ENCODE peak calls at places on chromosomes 16 and 17, in five cellular contexts. One of them, this sample, is unnamed.

GRCh38 chr16:21194771-21195301 is 16.5 kb downstream of the ZP2 start:
- DNase-seq in HepG2: no peak
- DNase-seq in HCT116: no peak
- DNase-seq in HEK293T: no peak
- DNase-seq in K562: no peak
- DNase-seq in this sample: no peak

GRCh38 chr16:624522-625401 is 6.0 kb upstream of the WFIKKN1 start:
- DNase-seq in HepG2: no peak
- DNase-seq in HCT116: no peak
- DNase-seq in HEK293T: no peak
- DNase-seq in K562: no peak
- DNase-seq in this sample: no peak

GRCh38 chr17:56641894-56642293 is 48.4 kb downstream of the NOG start:
- DNase-seq in HepG2: no peak
- DNase-seq in HCT116: no peak
- DNase-seq in K562: no peak
- DNase-seq in HEK293T: no peak
- DNase-seq in this sample: no peak

GRCh38 chr17:80667462-80668277 is 123.0 kb downstream of the RPTOR start:
- DNase-seq in HCT116: no peak
- DNase-seq in K562: no peak
- DNase-seq in HepG2: peak
- DNase-seq in HEK293T: no peak
- DNase-seq in this sample: no peak

GRCh38 chr16:66874079-66874775 is 6.1 kb upstream of the PDP2 start:
- DNase-seq in HCT116: no peak
- DNase-seq in HepG2: no peak
- DNase-seq in K562: no peak
- DNase-seq in HEK293T: no peak
- DNase-seq in this sample: no peak

GRCh38 chr16:90019543-90020259 is 445 bp upstream of the DBNDD1 start:
- DNase-seq in HepG2: peak
- DNase-seq in K562: peak
- DNase-seq in HCT116: no peak
- DNase-seq in HEK293T: peak
- DNase-seq in this sample: peak

GRCh38 chr16:31452631-31453106 is 6.6 kb upstream of the ARMC5 start:
- DNase-seq in K562: peak
- DNase-seq in HepG2: no peak
- DNase-seq in HEK293T: no peak
- DNase-seq in HCT116: no peak
- DNase-seq in this sample: no peak

GRCh38 chr17:28926786-28927185 is 23.9 kb upstream of the DHRS13 start:
- DNase-seq in K562: no peak
- DNase-seq in HCT116: no peak
- DNase-seq in HEK293T: no peak
- DNase-seq in HepG2: no peak
- DNase-seq in this sample: no peak

GRCh38 chr17:34840758-34841157 is 120.5 kb downstream of the CCT6B start:
- DNase-seq in HEK293T: no peak
- DNase-seq in HCT116: no peak
- DNase-seq in K562: no peak
- DNase-seq in HepG2: no peak
- DNase-seq in this sample: no peak

GRCh38 chr17:77214743-77215142 is 74.0 kb downstream of the SEC14L1 start:
- DNase-seq in HCT116: peak
- DNase-seq in HepG2: peak
- DNase-seq in HEK293T: peak
- DNase-seq in K562: peak
- DNase-seq in this sample: peak

GRCh38 chr16:28324887-28325279 is 32.6 kb downstream of the SBK1 start:
- DNase-seq in HEK293T: no peak
- DNase-seq in K562: no peak
- DNase-seq in HCT116: no peak
- DNase-seq in HepG2: no peak
- DNase-seq in this sample: no peak

GRCh38 chr17:72614871-72615626 is 477.4 kb downstream of the SLC39A11 start:
- DNase-seq in HCT116: peak
- DNase-seq in K562: no peak
- DNase-seq in HepG2: peak
- DNase-seq in HEK293T: no peak
- DNase-seq in this sample: peak

GRCh38 chr16:27748868-27749546 is 199.1 kb downstream of the KATNIP start:
- DNase-seq in HCT116: peak
- DNase-seq in K562: peak
- DNase-seq in HepG2: peak
- DNase-seq in HEK293T: peak
- DNase-seq in this sample: peak

GRCh38 chr16:21990381-21990944 is 10.5 kb downstream of the PDZD9 start:
- DNase-seq in K562: no peak
- DNase-seq in HCT116: no peak
- DNase-seq in HEK293T: no peak
- DNase-seq in HepG2: no peak
- DNase-seq in this sample: no peak

GRCh38 chr17:79965806-79966205 is 69.9 kb downstream of the TBC1D16 start:
- DNase-seq in HepG2: no peak
- DNase-seq in HCT116: no peak
- DNase-seq in HEK293T: no peak
- DNase-seq in K562: no peak
- DNase-seq in this sample: no peak

DNA sequence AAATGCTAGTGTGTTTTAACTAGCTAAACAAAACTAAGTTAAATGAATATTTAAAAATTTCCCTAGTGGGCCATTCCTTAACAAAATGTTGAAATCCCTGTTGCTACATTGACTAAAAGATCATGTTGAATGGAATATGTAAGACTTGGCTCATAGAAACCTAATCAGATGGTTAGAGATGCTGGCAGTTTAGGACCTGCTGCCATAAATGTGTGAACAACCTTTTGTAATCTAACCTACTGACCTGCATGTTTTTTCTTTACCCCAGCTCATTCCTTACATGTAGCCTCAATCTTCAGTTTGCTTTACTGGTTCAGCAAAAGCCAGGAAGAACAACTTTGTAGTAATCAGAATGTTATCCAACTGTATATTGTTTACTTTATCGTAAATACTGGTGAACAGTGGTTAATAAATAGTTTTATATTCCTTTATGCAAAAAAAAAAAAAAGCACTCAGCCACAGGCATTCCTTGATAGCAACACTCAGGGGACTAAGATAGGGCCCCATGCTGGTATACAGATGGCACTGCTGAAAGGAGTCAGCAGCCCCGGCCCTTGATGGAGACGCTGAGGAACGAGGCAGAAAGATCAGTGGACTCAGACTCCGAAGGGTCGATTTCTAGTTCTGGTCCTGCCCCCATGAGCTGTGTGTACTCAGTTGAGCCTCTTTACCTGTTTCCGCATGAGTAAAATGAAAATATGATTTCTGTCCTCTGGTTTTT is 78.2 kb downstream of the MARF1 start:
- DNase-seq in HCT116: no peak
- DNase-seq in HepG2: no peak
- DNase-seq in HEK293T: no peak
- DNase-seq in K562: no peak
- DNase-seq in this sample: no peak
- TF ChIP-seq SP1 in HCT116: no peak
- TF ChIP-seq SP1 in HepG2: no peak
- TF ChIP-seq SP1 in HEK293T: no peak
- TF ChIP-seq SP1 in K562: no peak
- TF ChIP-seq SP1 in this sample: no peak

GRCh38 chr17:44637066-44637465 is 19.2 kb upstream of the MEIOC start:
- DNase-seq in HEK293T: no peak
- DNase-seq in HCT116: no peak
- DNase-seq in HepG2: no peak
- DNase-seq in K562: no peak
- DNase-seq in this sample: no peak
- TF ChIP-seq SP1 in HEK293T: no peak
- TF ChIP-seq SP1 in HCT116: no peak
- TF ChIP-seq SP1 in HepG2: no peak
- TF ChIP-seq SP1 in K562: no peak
- TF ChIP-seq SP1 in this sample: no peak

GRCh38 chr17:40518401-40519088 is 17.1 kb upstream of the TNS4 start:
- DNase-seq in K562: no peak
- DNase-seq in HEK293T: no peak
- DNase-seq in HCT116: peak
- DNase-seq in HepG2: no peak
- DNase-seq in this sample: no peak
- TF ChIP-seq SP1 in K562: no peak
- TF ChIP-seq SP1 in HEK293T: no peak
- TF ChIP-seq SP1 in HCT116: peak
- TF ChIP-seq SP1 in HepG2: no peak
- TF ChIP-seq SP1 in this sample: no peak

GRCh38 chr16:64481497-64481896 is 640.4 kb downstream of the CDH11 start:
- DNase-seq in HEK293T: no peak
- DNase-seq in HCT116: no peak
- DNase-seq in K562: no peak
- DNase-seq in HepG2: no peak
- DNase-seq in this sample: no peak
- TF ChIP-seq SP1 in HEK293T: no peak
- TF ChIP-seq SP1 in HCT116: no peak
- TF ChIP-seq SP1 in K562: no peak
- TF ChIP-seq SP1 in HepG2: no peak
- TF ChIP-seq SP1 in this sample: no peak

DNA sequence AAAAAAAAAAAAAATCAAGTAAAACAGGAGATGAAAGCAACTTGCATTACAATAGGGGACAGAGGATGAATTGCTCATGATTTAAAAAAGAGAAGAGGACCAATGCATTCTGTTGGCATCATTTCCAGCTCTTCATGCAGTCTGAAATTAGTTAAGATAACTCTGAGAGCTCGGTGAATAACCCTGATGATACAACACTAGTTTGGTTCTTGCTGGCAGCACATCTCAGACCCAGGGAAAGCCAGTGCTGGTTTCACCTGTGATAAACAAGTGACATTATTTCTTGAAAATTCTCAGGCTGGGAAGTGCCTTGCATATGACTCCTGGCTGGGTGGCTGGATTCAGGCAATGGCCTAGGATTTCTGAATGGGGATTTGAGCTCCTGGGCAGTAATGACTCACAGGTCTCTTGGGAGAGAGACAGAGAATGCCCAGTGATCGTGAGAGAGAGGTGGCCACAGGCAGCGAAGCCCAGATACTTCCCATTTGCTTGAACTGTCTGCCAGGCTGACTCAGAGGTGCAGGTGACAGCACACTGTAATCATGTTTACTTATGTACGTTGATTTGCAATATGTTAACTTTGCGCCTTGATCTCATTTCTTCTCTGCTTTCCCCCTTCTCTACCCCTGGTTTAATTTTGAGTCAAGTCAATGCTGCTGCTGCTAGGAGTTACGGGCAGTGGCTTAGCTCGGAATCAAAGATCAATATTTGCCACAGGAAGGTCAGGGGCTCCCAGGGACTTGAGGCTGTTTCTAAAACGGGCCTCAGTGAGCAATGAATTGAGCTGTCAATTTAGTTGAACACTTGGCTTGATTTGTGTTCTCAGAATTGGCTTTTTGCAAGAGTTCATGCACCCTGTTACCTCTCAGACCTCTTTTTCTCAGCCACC is 27.1 kb downstream of the ARSG start:
- DNase-seq in HepG2: peak
- DNase-seq in HCT116: peak
- DNase-seq in HEK293T: no peak
- DNase-seq in K562: no peak
- DNase-seq in this sample: no peak
- TF ChIP-seq SP1 in HepG2: no peak
- TF ChIP-seq SP1 in HCT116: peak
- TF ChIP-seq SP1 in HEK293T: no peak
- TF ChIP-seq SP1 in K562: no peak
- TF ChIP-seq SP1 in this sample: no peak

This sample was measured in WTC11.